ENCODE peak calls at places on chromosome 12, in five cellular contexts. One of them, this sample, is unnamed.

GRCh38 chr12:79935021-79935623 is at the start of gene PPP1R12A:
- DNase-seq in H1: peak
- DNase-seq in K562: peak
- DNase-seq in HepG2: peak
- DNase-seq in GM12878: peak
- DNase-seq in this sample: peak

GRCh38 chr12:127809236-127809635 is 457.7 kb upstream of the TMEM132C start:
- DNase-seq in H1: no peak
- DNase-seq in K562: no peak
- DNase-seq in HepG2: no peak
- DNase-seq in GM12878: no peak
- DNase-seq in this sample: no peak

GRCh38 chr12:62519043-62519442 is 52.4 kb downstream of the MON2 start:
- DNase-seq in H1: no peak
- DNase-seq in K562: no peak
- DNase-seq in HepG2: no peak
- DNase-seq in GM12878: no peak
- DNase-seq in this sample: no peak

GRCh38 chr12:80218925-80219714 is 119.8 kb downstream of the OTOGL start:
- DNase-seq in H1: no peak
- DNase-seq in K562: no peak
- DNase-seq in HepG2: peak
- DNase-seq in GM12878: no peak
- DNase-seq in this sample: no peak

GRCh38 chr12:104877107-104877705 is 80.9 kb downstream of the SLC41A2 start:
- DNase-seq in H1: no peak
- DNase-seq in K562: peak
- DNase-seq in HepG2: no peak
- DNase-seq in GM12878: no peak
- DNase-seq in this sample: no peak

GRCh38 chr12:109727746-109728726 is 14.4 kb downstream of the FAM222A start:
- DNase-seq in H1: no peak
- DNase-seq in K562: no peak
- DNase-seq in HepG2: no peak
- DNase-seq in GM12878: no peak
- DNase-seq in this sample: no peak

GRCh38 chr12:121512561-121512960 is 68.3 kb downstream of the KDM2B start:
- DNase-seq in H1: no peak
- DNase-seq in K562: no peak
- DNase-seq in HepG2: no peak
- DNase-seq in GM12878: no peak
- DNase-seq in this sample: no peak

GRCh38 chr12:128761305-128761880 is 62.4 kb downstream of the SLC15A4 start:
- DNase-seq in H1: no peak
- DNase-seq in K562: no peak
- DNase-seq in HepG2: no peak
- DNase-seq in GM12878: no peak
- DNase-seq in this sample: no peak

GRCh38 chr12:116539905-116540482 is 19.2 kb upstream of the MAP1LC3B2 start:
- DNase-seq in H1: no peak
- DNase-seq in K562: no peak
- DNase-seq in HepG2: no peak
- DNase-seq in GM12878: no peak
- DNase-seq in this sample: no peak

GRCh38 chr12:127060310-127060847 is 1206.6 kb upstream of the TMEM132C start:
- DNase-seq in H1: no peak
- DNase-seq in K562: peak
- DNase-seq in HepG2: no peak
- DNase-seq in GM12878: no peak
- DNase-seq in this sample: peak

GRCh38 chr12:63450821-63451220 is 217.5 kb downstream of the DPY19L2 start:
- DNase-seq in H1: no peak
- DNase-seq in K562: no peak
- DNase-seq in HepG2: no peak
- DNase-seq in GM12878: no peak
- DNase-seq in this sample: no peak

GRCh38 chr12:109656681-109657262 is 56.9 kb upstream of the FAM222A start:
- DNase-seq in H1: no peak
- DNase-seq in K562: no peak
- DNase-seq in HepG2: no peak
- DNase-seq in GM12878: no peak
- DNase-seq in this sample: no peak

GRCh38 chr12:79690606-79691298 is at the start of gene PAWR:
- DNase-seq in H1: peak
- DNase-seq in K562: no peak
- DNase-seq in HepG2: peak
- DNase-seq in GM12878: no peak
- DNase-seq in this sample: peak

GRCh38 chr12:95634622-95635621 is 83.6 kb upstream of the USP44 start:
- DNase-seq in H1: no peak
- DNase-seq in K562: no peak
- DNase-seq in HepG2: peak
- DNase-seq in GM12878: no peak
- DNase-seq in this sample: no peak

GRCh38 chr12:63124778-63125177 is 26.2 kb downstream of the AVPR1A start:
- DNase-seq in H1: no peak
- DNase-seq in K562: no peak
- DNase-seq in HepG2: no peak
- DNase-seq in GM12878: no peak
- DNase-seq in this sample: no peak

GRCh38 chr12:104177663-104178501 is 37.7 kb upstream of the TXNRD1 start:
- DNase-seq in H1: peak
- DNase-seq in K562: peak
- DNase-seq in HepG2: peak
- DNase-seq in GM12878: no peak
- DNase-seq in this sample: peak

GRCh38 chr12:105444809-105445102 is 114.3 kb downstream of the C12orf75 start:
- DNase-seq in H1: no peak
- DNase-seq in K562: no peak
- DNase-seq in HepG2: no peak
- DNase-seq in GM12878: no peak
- DNase-seq in this sample: no peak

GRCh38 chr12:110776410-110776809 is 33.7 kb upstream of the PPP1CC start:
- DNase-seq in H1: no peak
- DNase-seq in K562: no peak
- DNase-seq in HepG2: no peak
- DNase-seq in GM12878: peak
- DNase-seq in this sample: no peak

GRCh38 chr12:121102307-121102706 is 30.4 kb upstream of the P2RX7 start:
- DNase-seq in H1: no peak
- DNase-seq in K562: no peak
- DNase-seq in HepG2: no peak
- DNase-seq in GM12878: no peak
- DNase-seq in this sample: no peak

GRCh38 chr12:52082988-52083637 is 3.6 kb downstream of the SMIM41 start:
- DNase-seq in H1: peak
- DNase-seq in K562: peak
- DNase-seq in HepG2: peak
- DNase-seq in GM12878: no peak
- DNase-seq in this sample: no peak

GRCh38 chr12:122951979-122952892 is 14.0 kb downstream of the ABCB9 start:
- DNase-seq in H1: peak
- DNase-seq in K562: peak
- DNase-seq in HepG2: peak
- DNase-seq in GM12878: no peak
- DNase-seq in this sample: peak

GRCh38 chr12:54337854-54338650 is 13.1 kb downstream of the COPZ1 start:
- DNase-seq in H1: no peak
- DNase-seq in K562: peak
- DNase-seq in HepG2: no peak
- DNase-seq in GM12878: no peak
- DNase-seq in this sample: no peak

GRCh38 chr12:23899434-23899833 is 50.0 kb downstream of the SOX5 start:
- DNase-seq in H1: no peak
- DNase-seq in K562: no peak
- DNase-seq in HepG2: no peak
- DNase-seq in GM12878: no peak
- DNase-seq in this sample: no peak
- TF ChIP-seq SRF in H1: no peak
- TF ChIP-seq SRF in K562: no peak
- TF ChIP-seq SRF in HepG2: no peak
- TF ChIP-seq SRF in GM12878: no peak
- TF ChIP-seq SRF in this sample: no peak

GRCh38 chr12:46134852-46135251 is 134.0 kb downstream of the SLC38A1 start:
- DNase-seq in H1: no peak
- DNase-seq in K562: no peak
- DNase-seq in HepG2: no peak
- DNase-seq in GM12878: no peak
- DNase-seq in this sample: no peak

GRCh38 chr12:46134205-46134811 is 134.5 kb downstream of the SLC38A1 start:
- DNase-seq in H1: no peak
- DNase-seq in K562: no peak
- DNase-seq in HepG2: no peak
- DNase-seq in GM12878: no peak
- DNase-seq in this sample: no peak

GRCh38 chr12:46133751-46134150 is 135.1 kb downstream of the SLC38A1 start:
- DNase-seq in H1: no peak
- DNase-seq in K562: no peak
- DNase-seq in HepG2: no peak
- DNase-seq in GM12878: no peak
- DNase-seq in this sample: no peak

GRCh38 chr12:46135750-46136149 is 133.1 kb downstream of the SLC38A1 start:
- DNase-seq in H1: no peak
- DNase-seq in K562: no peak
- DNase-seq in HepG2: no peak
- DNase-seq in GM12878: no peak
- DNase-seq in this sample: no peak

GRCh38 chr12:46131729-46132128 is 137.1 kb downstream of the SLC38A1 start:
- DNase-seq in H1: no peak
- DNase-seq in K562: peak
- DNase-seq in HepG2: no peak
- DNase-seq in GM12878: no peak
- DNase-seq in this sample: peak
- TF ChIP-seq SRF in H1: no peak
- TF ChIP-seq SRF in K562: no peak
- TF ChIP-seq SRF in HepG2: no peak
- TF ChIP-seq SRF in GM12878: no peak
- TF ChIP-seq SRF in this sample: no peak

GRCh38 chr12:89252284-89252683 is 100.0 kb downstream of the DUSP6 start:
- DNase-seq in H1: no peak
- DNase-seq in K562: no peak
- DNase-seq in HepG2: no peak
- DNase-seq in GM12878: no peak
- DNase-seq in this sample: no peak

GRCh38 chr12:89250213-89250612 is 102.1 kb downstream of the DUSP6 start:
- DNase-seq in H1: no peak
- DNase-seq in K562: no peak
- DNase-seq in HepG2: no peak
- DNase-seq in GM12878: no peak
- DNase-seq in this sample: no peak

GRCh38 chr12:89250648-89251047 is 101.7 kb downstream of the DUSP6 start:
- DNase-seq in H1: no peak
- DNase-seq in K562: no peak
- DNase-seq in HepG2: no peak
- DNase-seq in GM12878: no peak
- DNase-seq in this sample: no peak

GRCh38 chr12:89253483-89253882 is 98.8 kb downstream of the DUSP6 start:
- DNase-seq in H1: no peak
- DNase-seq in K562: no peak
- DNase-seq in HepG2: no peak
- DNase-seq in GM12878: no peak
- DNase-seq in this sample: no peak

DNA sequence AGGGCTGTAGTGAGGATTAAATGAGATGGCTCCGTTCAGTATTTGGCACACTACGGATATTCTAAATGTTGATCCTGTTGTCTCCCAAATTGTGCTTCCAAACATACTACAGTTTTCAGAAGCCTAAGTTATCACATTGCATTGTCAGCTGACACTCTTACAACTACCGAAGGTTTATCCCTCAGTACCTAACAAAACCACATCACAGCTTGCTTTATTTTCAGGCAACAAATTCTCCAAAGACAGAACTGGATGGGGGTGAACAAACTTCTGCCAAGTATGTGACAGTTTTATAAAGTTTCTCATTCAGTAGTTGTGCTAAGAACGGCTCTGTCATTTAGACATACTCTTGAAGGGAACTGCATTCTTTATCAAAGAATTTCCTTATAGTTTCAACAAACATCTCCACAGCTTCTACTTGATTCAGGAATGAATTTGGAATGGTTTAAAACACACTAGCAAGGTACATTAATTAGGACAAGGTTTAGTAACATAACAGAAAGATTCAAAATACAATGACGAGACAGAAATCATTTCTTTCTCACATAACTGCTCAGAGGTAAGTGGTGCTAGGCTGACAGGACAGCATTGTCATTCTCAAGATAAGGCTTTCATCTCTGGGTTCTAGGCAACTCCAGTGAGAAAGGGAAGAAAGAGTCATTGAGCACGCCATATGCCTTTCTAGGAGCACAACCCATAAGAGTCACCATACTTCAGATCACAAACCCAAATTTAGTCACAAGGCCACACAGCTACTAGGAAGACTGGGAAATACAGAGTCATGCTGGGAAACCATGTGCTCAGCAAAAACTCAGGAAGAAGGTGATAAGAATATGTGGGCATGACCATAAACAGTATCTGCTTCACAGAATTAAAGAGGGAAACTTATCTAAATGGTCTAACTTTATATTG is 100.7 kb downstream of the DUSP6 start:
- DNase-seq in H1: no peak
- DNase-seq in K562: peak
- DNase-seq in HepG2: no peak
- DNase-seq in GM12878: no peak
- DNase-seq in this sample: no peak
- TF ChIP-seq SRF in H1: no peak
- TF ChIP-seq SRF in K562: peak
- TF ChIP-seq SRF in HepG2: no peak
- TF ChIP-seq SRF in GM12878: no peak
- TF ChIP-seq SRF in this sample: no peak

GRCh38 chr12:45257185-45257585 is 41.3 kb downstream of the ANO6 start:
- DNase-seq in H1: no peak
- DNase-seq in K562: no peak
- DNase-seq in HepG2: no peak
- DNase-seq in GM12878: no peak
- DNase-seq in this sample: no peak
- TF ChIP-seq SRF in H1: no peak
- TF ChIP-seq SRF in K562: no peak
- TF ChIP-seq SRF in HepG2: no peak
- TF ChIP-seq SRF in GM12878: no peak
- TF ChIP-seq SRF in this sample: no peak

GRCh38 chr12:125314051-125314882 is 249.0 kb downstream of the AACS start:
- DNase-seq in H1: no peak
- DNase-seq in K562: no peak
- DNase-seq in HepG2: no peak
- DNase-seq in GM12878: no peak
- DNase-seq in this sample: no peak
- TF ChIP-seq SRF in H1: no peak
- TF ChIP-seq SRF in K562: no peak
- TF ChIP-seq SRF in HepG2: no peak
- TF ChIP-seq SRF in GM12878: no peak
- TF ChIP-seq SRF in this sample: no peak

GRCh38 chr12:48793696-48794095 is 4.8 kb upstream of the ADCY6 start:
- DNase-seq in H1: no peak
- DNase-seq in K562: no peak
- DNase-seq in HepG2: no peak
- DNase-seq in GM12878: no peak
- DNase-seq in this sample: no peak
- TF ChIP-seq SRF in H1: no peak
- TF ChIP-seq SRF in K562: no peak
- TF ChIP-seq SRF in HepG2: no peak
- TF ChIP-seq SRF in GM12878: no peak
- TF ChIP-seq SRF in this sample: no peak

GRCh38 chr12:10571141-10571540 is 42.3 kb downstream of the MAGOHB start:
- DNase-seq in H1: no peak
- DNase-seq in K562: no peak
- DNase-seq in HepG2: no peak
- DNase-seq in GM12878: no peak
- DNase-seq in this sample: no peak
- TF ChIP-seq SRF in H1: no peak
- TF ChIP-seq SRF in K562: no peak
- TF ChIP-seq SRF in HepG2: no peak
- TF ChIP-seq SRF in GM12878: no peak
- TF ChIP-seq SRF in this sample: no peak

This sample was measured in HCT116.